ENCODE peak calls at places on chromosomes 1 and 21, in ten cellular contexts. One of them, this sample, is unnamed.

GRCh38 chr1:32767156-32767555 is 50.0 kb downstream of the YARS1 start:
- DNase-seq in GM23338: no peak
- DNase-seq in stomach: no peak
- DNase-seq in prostate gland: peak; percentile 51
- DNase-seq in breast epithelium: no peak
- DNase-seq in K562: no peak
- DNase-seq in suprapubic skin: no peak
- DNase-seq in HCT116: no peak
- DNase-seq in sigmoid colon: no peak
- DNase-seq in HL-60: no peak
- DNase-seq in this sample: no peak

GRCh38 chr1:156525856-156526479 is 25.4 kb upstream of the MEF2D start:
- DNase-seq in breast epithelium: no peak
- DNase-seq in prostate gland: no peak
- DNase-seq in GM23338: peak; percentile 65
- DNase-seq in HL-60: no peak
- DNase-seq in K562: no peak
- DNase-seq in suprapubic skin: no peak
- DNase-seq in stomach: no peak
- DNase-seq in HCT116: no peak
- DNase-seq in sigmoid colon: no peak
- DNase-seq in this sample: no peak

GRCh38 chr21:44650973-44651675 is 3.3 kb downstream of the KRTAP12-4 start:
- DNase-seq in breast epithelium: no peak
- DNase-seq in sigmoid colon: no peak
- DNase-seq in HL-60: no peak
- DNase-seq in K562: no peak
- DNase-seq in suprapubic skin: no peak
- DNase-seq in stomach: no peak
- DNase-seq in prostate gland: no peak
- DNase-seq in GM23338: no peak
- DNase-seq in HCT116: no peak
- DNase-seq in this sample: no peak

GRCh38 chr1:19363526-19364152 is 51.5 kb downstream of the SLC66A1 start:
- DNase-seq in suprapubic skin: no peak
- DNase-seq in K562: no peak
- DNase-seq in HCT116: no peak
- DNase-seq in sigmoid colon: no peak
- DNase-seq in HL-60: no peak
- DNase-seq in GM23338: no peak
- DNase-seq in prostate gland: no peak
- DNase-seq in breast epithelium: no peak
- DNase-seq in stomach: no peak
- DNase-seq in this sample: no peak

GRCh38 chr1:8590696-8591351 is 226.6 kb downstream of the RERE start:
- DNase-seq in K562: no peak
- DNase-seq in prostate gland: no peak
- DNase-seq in HCT116: no peak
- DNase-seq in GM23338: no peak
- DNase-seq in HL-60: no peak
- DNase-seq in stomach: no peak
- DNase-seq in breast epithelium: no peak
- DNase-seq in suprapubic skin: no peak
- DNase-seq in sigmoid colon: no peak
- DNase-seq in this sample: no peak

GRCh38 chr1:116768416-116768815 is 14.2 kb downstream of the CD2 start:
- DNase-seq in GM23338: no peak
- DNase-seq in sigmoid colon: no peak
- DNase-seq in HCT116: no peak
- DNase-seq in stomach: no peak
- DNase-seq in suprapubic skin: no peak
- DNase-seq in K562: no peak
- DNase-seq in prostate gland: no peak
- DNase-seq in breast epithelium: no peak
- DNase-seq in HL-60: no peak
- DNase-seq in this sample: no peak

GRCh38 chr1:180468311-180468710 is 34.1 kb downstream of the ACBD6 start:
- DNase-seq in GM23338: no peak
- DNase-seq in prostate gland: no peak
- DNase-seq in breast epithelium: no peak
- DNase-seq in K562: no peak
- DNase-seq in sigmoid colon: no peak
- DNase-seq in HCT116: no peak
- DNase-seq in stomach: no peak
- DNase-seq in HL-60: no peak
- DNase-seq in suprapubic skin: no peak
- DNase-seq in this sample: no peak

GRCh38 chr1:203148127-203148526 is 20.6 kb downstream of the ADORA1 start:
- DNase-seq in prostate gland: no peak
- DNase-seq in sigmoid colon: no peak
- DNase-seq in K562: peak; percentile 61
- DNase-seq in HCT116: peak; percentile 16
- DNase-seq in stomach: peak; percentile 45
- DNase-seq in GM23338: peak; percentile 69
- DNase-seq in breast epithelium: no peak
- DNase-seq in suprapubic skin: no peak
- DNase-seq in HL-60: no peak
- DNase-seq in this sample: no peak

GRCh38 chr1:3483801-3484444 is 29.5 kb downstream of the ARHGEF16 start:
- DNase-seq in K562: peak; percentile 87
- DNase-seq in HL-60: no peak
- DNase-seq in suprapubic skin: no peak
- DNase-seq in GM23338: peak; percentile 91
- DNase-seq in breast epithelium: no peak
- DNase-seq in prostate gland: peak; percentile 42
- DNase-seq in sigmoid colon: no peak
- DNase-seq in stomach: peak; percentile 68
- DNase-seq in HCT116: no peak
- DNase-seq in this sample: no peak

GRCh38 chr1:68819190-68819829 is 322.4 kb upstream of the DEPDC1 start:
- DNase-seq in suprapubic skin: no peak
- DNase-seq in stomach: no peak
- DNase-seq in sigmoid colon: no peak
- DNase-seq in GM23338: peak; percentile 62
- DNase-seq in HCT116: peak; percentile 31
- DNase-seq in HL-60: no peak
- DNase-seq in prostate gland: no peak
- DNase-seq in K562: no peak
- DNase-seq in breast epithelium: no peak
- DNase-seq in this sample: no peak

GRCh38 chr1:239123243-239123642 is 263.1 kb upstream of the CHRM3 start:
- DNase-seq in suprapubic skin: no peak
- DNase-seq in HL-60: no peak
- DNase-seq in sigmoid colon: no peak
- DNase-seq in prostate gland: no peak
- DNase-seq in stomach: no peak
- DNase-seq in breast epithelium: no peak
- DNase-seq in GM23338: no peak
- DNase-seq in HCT116: no peak
- DNase-seq in K562: no peak
- DNase-seq in this sample: no peak

GRCh38 chr1:44290250-44291094 is 64.6 kb downstream of the ERI3 start:
- DNase-seq in breast epithelium: no peak
- DNase-seq in suprapubic skin: no peak
- DNase-seq in stomach: no peak
- DNase-seq in sigmoid colon: peak; percentile 29
- DNase-seq in K562: peak; percentile 80
- DNase-seq in prostate gland: no peak
- DNase-seq in HCT116: no peak
- DNase-seq in HL-60: peak; percentile 10
- DNase-seq in GM23338: peak; percentile 30
- DNase-seq in this sample: no peak

GRCh38 chr1:111204211-111204883 is 3.9 kb upstream of the DENND2D start:
- DNase-seq in breast epithelium: peak; percentile 65
- DNase-seq in suprapubic skin: peak; percentile 70
- DNase-seq in stomach: peak; percentile 83
- DNase-seq in HCT116: peak; percentile 31
- DNase-seq in GM23338: no peak
- DNase-seq in sigmoid colon: no peak
- DNase-seq in K562: no peak
- DNase-seq in HL-60: no peak
- DNase-seq in prostate gland: peak; percentile 55
- DNase-seq in this sample: peak; percentile 98

GRCh38 chr1:45221716-45222115 is 15.3 kb upstream of the ZSWIM5 start:
- DNase-seq in HL-60: no peak
- DNase-seq in stomach: no peak
- DNase-seq in suprapubic skin: no peak
- DNase-seq in sigmoid colon: no peak
- DNase-seq in GM23338: no peak
- DNase-seq in K562: no peak
- DNase-seq in breast epithelium: no peak
- DNase-seq in HCT116: no peak
- DNase-seq in prostate gland: no peak
- DNase-seq in this sample: no peak

GRCh38 chr1:37764888-37765441 is at the start of gene EPHA10:
- DNase-seq in GM23338: peak; percentile 96
- DNase-seq in HCT116: no peak
- DNase-seq in breast epithelium: no peak
- DNase-seq in prostate gland: no peak
- DNase-seq in stomach: no peak
- DNase-seq in K562: no peak
- DNase-seq in suprapubic skin: no peak
- DNase-seq in HL-60: no peak
- DNase-seq in sigmoid colon: no peak
- DNase-seq in this sample: no peak

GRCh38 chr1:76576876-76577817 is 290.1 kb upstream of the ST6GALNAC5 start:
- DNase-seq in suprapubic skin: no peak
- DNase-seq in HL-60: no peak
- DNase-seq in prostate gland: no peak
- DNase-seq in HCT116: no peak
- DNase-seq in GM23338: no peak
- DNase-seq in sigmoid colon: no peak
- DNase-seq in breast epithelium: no peak
- DNase-seq in stomach: no peak
- DNase-seq in K562: no peak
- DNase-seq in this sample: no peak

GRCh38 chr1:196180847-196181593 is 427.2 kb downstream of the KCNT2 start:
- DNase-seq in sigmoid colon: no peak
- DNase-seq in suprapubic skin: no peak
- DNase-seq in stomach: no peak
- DNase-seq in breast epithelium: no peak
- DNase-seq in GM23338: no peak
- DNase-seq in HCT116: peak; percentile 72
- DNase-seq in K562: no peak
- DNase-seq in prostate gland: no peak
- DNase-seq in HL-60: peak; percentile 25
- DNase-seq in this sample: no peak

GRCh38 chr1:50497007-50497406 is 73.8 kb upstream of the DMRTA2 start:
- DNase-seq in breast epithelium: no peak
- DNase-seq in GM23338: no peak
- DNase-seq in stomach: no peak
- DNase-seq in K562: no peak
- DNase-seq in prostate gland: no peak
- DNase-seq in sigmoid colon: no peak
- DNase-seq in HCT116: no peak
- DNase-seq in suprapubic skin: no peak
- DNase-seq in HL-60: no peak
- DNase-seq in this sample: no peak

GRCh38 chr1:5992034-5992813 is at the start of gene NPHP4:
- DNase-seq in K562: peak; percentile 99
- DNase-seq in breast epithelium: peak; percentile 99
- DNase-seq in GM23338: peak; percentile 100
- DNase-seq in prostate gland: peak; percentile 100
- DNase-seq in suprapubic skin: peak; percentile 100
- DNase-seq in HL-60: peak; percentile 99
- DNase-seq in HCT116: peak; percentile 99
- DNase-seq in stomach: peak; percentile 100
- DNase-seq in sigmoid colon: peak; percentile 100
- DNase-seq in this sample: peak; percentile 99
- TF ChIP-seq POLR2AphosphoS5 in K562: peak; percentile 38
- TF ChIP-seq POLR2AphosphoS5 in breast epithelium: peak; percentile 55
- TF ChIP-seq POLR2AphosphoS5 in GM23338: peak; percentile 33
- TF ChIP-seq POLR2AphosphoS5 in prostate gland: peak; percentile 94
- TF ChIP-seq POLR2AphosphoS5 in suprapubic skin: no peak
- TF ChIP-seq POLR2AphosphoS5 in HL-60: no peak
- TF ChIP-seq POLR2AphosphoS5 in HCT116: peak; percentile 66
- TF ChIP-seq POLR2AphosphoS5 in stomach: peak; percentile 68
- TF ChIP-seq POLR2AphosphoS5 in sigmoid colon: peak; percentile 66
- TF ChIP-seq POLR2AphosphoS5 in this sample: peak; percentile 86

GRCh38 chr1:48776400-48777218 is at the start of gene BEND5:
- DNase-seq in stomach: peak; percentile 48
- DNase-seq in sigmoid colon: peak; percentile 80
- DNase-seq in GM23338: peak; percentile 87
- DNase-seq in K562: no peak
- DNase-seq in suprapubic skin: peak; percentile 69
- DNase-seq in prostate gland: peak; percentile 23
- DNase-seq in HL-60: no peak
- DNase-seq in breast epithelium: peak; percentile 54
- DNase-seq in HCT116: no peak
- DNase-seq in this sample: peak; percentile 92
- H3K4me3 ChIP-seq in stomach: peak within 1 kb of the TSS; percentile 67
- H3K4me3 ChIP-seq in sigmoid colon: peak within 1 kb of the TSS; percentile 75
- H3K4me3 ChIP-seq in GM23338: peak within 1 kb of the TSS; percentile 95
- H3K4me3 ChIP-seq in K562: no peak within 1 kb of the TSS
- H3K4me3 ChIP-seq in suprapubic skin: peak within 1 kb of the TSS; percentile 80
- H3K4me3 ChIP-seq in prostate gland: peak within 1 kb of the TSS; percentile 46
- H3K4me3 ChIP-seq in HL-60: peak within 1 kb of the TSS; percentile 48
- H3K4me3 ChIP-seq in breast epithelium: peak within 1 kb of the TSS; percentile 90
- H3K4me3 ChIP-seq in HCT116: no peak within 1 kb of the TSS
- H3K4me3 ChIP-seq in this sample: peak within 1 kb of the TSS; percentile 65

DNA sequence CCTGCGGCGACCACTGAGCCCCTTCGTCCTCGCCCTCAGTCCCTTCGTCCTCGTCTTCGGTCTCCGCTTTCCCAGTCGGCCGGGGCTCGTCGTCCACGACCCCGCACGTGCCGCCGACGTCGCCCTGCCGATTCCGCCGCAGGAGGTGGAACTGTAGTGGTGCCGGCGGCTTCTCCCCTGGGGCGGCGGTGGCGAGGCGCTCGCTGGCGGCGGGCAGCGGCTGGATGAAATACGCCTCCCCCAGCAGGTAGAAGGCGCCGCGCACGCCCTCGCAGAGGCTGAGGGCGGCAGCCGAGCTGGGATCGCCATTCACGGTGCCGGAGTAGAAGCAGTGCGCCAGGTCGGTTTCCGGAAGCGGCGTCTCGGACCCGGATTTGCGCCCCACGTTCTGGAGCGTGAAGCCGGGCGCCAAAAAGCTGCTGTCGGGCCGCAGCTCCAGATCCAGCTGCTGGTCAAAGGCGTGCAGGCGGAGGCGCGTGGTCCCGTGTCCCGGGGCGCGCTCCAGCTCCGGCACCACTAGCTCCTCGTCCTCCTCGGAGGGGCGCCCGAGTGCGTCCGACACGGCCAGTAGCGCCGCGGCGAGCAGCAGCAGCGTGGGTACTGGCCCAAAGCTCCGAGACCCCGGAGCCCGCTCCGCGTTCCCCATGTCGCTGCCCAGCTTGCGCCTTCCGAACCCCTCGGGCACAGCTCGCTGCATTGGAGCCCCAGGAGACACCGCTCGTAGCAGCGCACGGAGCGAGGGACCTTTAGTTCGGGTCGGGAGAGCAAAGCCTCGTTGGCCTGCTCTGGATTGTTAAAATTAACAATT is 747 bp downstream of the ADAMTS1 start:
- DNase-seq in stomach: no peak
- DNase-seq in HL-60: no peak
- DNase-seq in GM23338: peak; percentile 60
- DNase-seq in HCT116: no peak
- DNase-seq in prostate gland: peak; percentile 26
- DNase-seq in breast epithelium: no peak
- DNase-seq in sigmoid colon: peak; percentile 84
- DNase-seq in K562: no peak
- DNase-seq in suprapubic skin: peak; percentile 72
- DNase-seq in this sample: peak; percentile 77
- TF ChIP-seq CTCF in stomach: no peak
- TF ChIP-seq CTCF in HL-60: no peak
- TF ChIP-seq CTCF in GM23338: peak; percentile 15
- TF ChIP-seq CTCF in HCT116: no peak
- TF ChIP-seq CTCF in prostate gland: no peak
- TF ChIP-seq CTCF in breast epithelium: no peak
- TF ChIP-seq CTCF in sigmoid colon: no peak
- TF ChIP-seq CTCF in K562: no peak
- TF ChIP-seq CTCF in suprapubic skin: no peak
- TF ChIP-seq CTCF in this sample: no peak

GRCh38 chr1:161077426-161077825 is 7.7 kb upstream of the ARHGAP30 start:
- DNase-seq in HL-60: no peak
- DNase-seq in HCT116: no peak
- DNase-seq in GM23338: no peak
- DNase-seq in stomach: no peak
- DNase-seq in prostate gland: no peak
- DNase-seq in sigmoid colon: no peak
- DNase-seq in suprapubic skin: no peak
- DNase-seq in breast epithelium: no peak
- DNase-seq in K562: no peak
- DNase-seq in this sample: no peak
- TF ChIP-seq POLR2AphosphoS5 in HL-60: no peak
- TF ChIP-seq POLR2AphosphoS5 in HCT116: no peak
- TF ChIP-seq POLR2AphosphoS5 in GM23338: no peak
- TF ChIP-seq POLR2AphosphoS5 in stomach: no peak
- TF ChIP-seq POLR2AphosphoS5 in prostate gland: no peak
- TF ChIP-seq POLR2AphosphoS5 in sigmoid colon: no peak
- TF ChIP-seq POLR2AphosphoS5 in suprapubic skin: no peak
- TF ChIP-seq POLR2AphosphoS5 in breast epithelium: no peak
- TF ChIP-seq POLR2AphosphoS5 in K562: no peak
- TF ChIP-seq POLR2AphosphoS5 in this sample: no peak